ENCODE peak calls at places on chromosomes 13 and 19, in seven cellular contexts. V is H1, Y is HCT116, L is GM12878, H is HepG2, T is SK-N-SH, E is K562. P is an unnamed sample.
A peak's percentile ranks its signal among the peaks of the same experiment; 100 is the strongest.

GRCh38 chr13:71775946-71776345 is 91.1 kb downstream of the DACH1 start:
- DNase-seq in V (no peak), Y (no peak), L (no peak), H (no peak), T (no peak), E (no peak), P (no peak)

GRCh38 chr13:49499889-49500660 is 4.3 kb downstream of the PHF11 start:
- DNase-seq in V (no peak), Y (no peak), L (no peak), H (no peak), T (no peak), E (no peak), P (no peak)

GRCh38 chr13:50512602-50513527 is 330.6 kb downstream of the DLEU7 start:
- DNase-seq in V (no peak), Y (no peak), L (no peak), H (peak; percentile 47), T (no peak), E (peak; percentile 25), P (no peak)

GRCh38 chr19:36008336-36008978 is at the start of gene SYNE4:
- DNase-seq in V (peak; percentile 81), Y (peak; percentile 75), L (no peak), H (peak; percentile 77), T (no peak), E (no peak), P (peak; percentile 92)

GRCh38 chr13:99004931-99005330 is 27.1 kb upstream of the DOCK9 start:
- DNase-seq in V (no peak), Y (no peak), L (no peak), H (no peak), T (no peak), E (no peak), P (no peak)

GRCh38 chr19:38543807-38544568 is 73.8 kb downstream of the MAP4K1 start:
- DNase-seq in V (no peak), Y (peak; percentile 87), L (peak; percentile 64), H (peak; percentile 79), T (peak; percentile 93), E (peak; percentile 98), P (peak; percentile 54)

GRCh38 chr19:6577410-6578125 is 13.4 kb downstream of the CD70 start:
- DNase-seq in V (no peak), Y (no peak), L (peak; percentile 96), H (no peak), T (no peak), E (peak; percentile 36), P (no peak)

GRCh38 chr19:5103061-5103701 is 134.3 kb downstream of the KDM4B start:
- DNase-seq in V (no peak), Y (no peak), L (no peak), H (no peak), T (peak; percentile 94), E (no peak), P (no peak)

GRCh38 chr19:17389957-17390664 is 3.9 kb downstream of the CCDC194 start:
- DNase-seq in V (no peak), Y (no peak), L (no peak), H (no peak), T (no peak), E (peak; percentile 31), P (no peak)

GRCh38 chr13:21735621-21736401 is 64.9 kb downstream of the FGF9 start:
- DNase-seq in V (no peak), Y (no peak), L (no peak), H (no peak), T (no peak), E (no peak), P (no peak)

GRCh38 chr13:47798906-47799305 is 202.2 kb downstream of the SUCLA2 start:
- DNase-seq in V (no peak), Y (no peak), L (no peak), H (peak; percentile 8), T (no peak), E (no peak), P (no peak)

GRCh38 chr13:106156468-106156867 is 379.0 kb downstream of the EFNB2 start:
- DNase-seq in V (no peak), Y (peak; percentile 78), L (no peak), H (no peak), T (no peak), E (no peak), P (no peak)

GRCh38 chr19:45103625-45104319 is 10.8 kb downstream of the PPP1R37 start:
- DNase-seq in V (no peak), Y (no peak), L (no peak), H (peak; percentile 73), T (no peak), E (no peak), P (no peak)

GRCh38 chr13:41842029-41842428 is 118.9 kb downstream of the VWA8 start:
- DNase-seq in V (no peak), Y (no peak), L (no peak), H (no peak), T (no peak), E (no peak), P (no peak)

GRCh38 chr19:7897289-7897688 is 6.4 kb upstream of the MAP2K7 start:
- DNase-seq in V (no peak), Y (no peak), L (no peak), H (peak; percentile 86), T (no peak), E (no peak), P (no peak)

GRCh38 chr19:6325614-6326013 is 7.8 kb downstream of the ACER1 start:
- DNase-seq in V (no peak), Y (no peak), L (no peak), H (no peak), T (no peak), E (no peak), P (no peak)

DNA sequence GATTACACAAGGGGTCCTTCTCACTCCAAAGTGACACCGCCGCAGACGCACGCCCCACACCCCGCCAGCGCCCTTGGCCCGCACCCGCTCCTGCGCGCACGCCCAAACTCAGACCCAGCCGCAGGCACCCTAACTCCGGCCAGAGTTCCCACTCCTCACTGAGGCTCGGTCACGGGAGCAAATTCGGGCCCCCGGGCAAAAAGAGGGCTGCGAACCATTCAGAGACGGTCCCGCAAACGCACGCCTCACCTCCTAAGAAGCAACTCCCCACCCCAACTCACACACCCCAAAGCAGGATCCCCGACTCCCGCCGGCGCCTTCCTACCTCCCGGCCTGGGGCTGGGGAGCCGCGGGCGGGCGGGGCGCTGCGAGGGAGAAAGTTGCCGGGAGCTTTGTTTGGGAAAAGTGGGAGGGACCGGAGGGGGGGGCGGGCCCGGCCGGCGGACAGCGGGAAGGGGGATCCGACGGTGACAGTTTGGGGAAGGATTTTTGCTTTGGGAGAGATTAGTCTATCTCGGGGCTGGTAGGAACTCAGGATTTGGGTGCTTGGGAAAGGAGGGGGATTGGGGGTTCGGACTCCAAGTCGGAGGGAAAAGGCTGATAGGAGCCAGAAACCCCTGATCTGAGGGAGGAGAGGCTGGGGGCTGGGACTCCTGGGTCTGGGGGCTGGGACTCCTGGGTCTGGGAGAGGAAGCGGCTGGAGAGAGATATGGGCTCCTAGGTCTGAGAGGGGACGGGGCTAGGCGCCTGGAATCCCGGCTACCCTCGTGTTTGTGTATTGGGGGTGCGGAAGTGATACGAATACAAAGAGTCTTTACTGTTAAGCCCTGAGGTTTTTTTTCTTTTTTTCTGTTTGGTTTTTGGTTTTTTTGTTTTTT is at the start of gene TEAD2:
- DNase-seq in V (peak; percentile 79), Y (no peak), L (no peak), H (peak; percentile 32), T (peak; percentile 69), E (peak; percentile 50), P (peak; percentile 52)
- TF ChIP-seq JUND in V (no peak), Y (no peak), L (no peak), H (no peak), T (no peak), E (no peak), P (no peak)

DNA sequence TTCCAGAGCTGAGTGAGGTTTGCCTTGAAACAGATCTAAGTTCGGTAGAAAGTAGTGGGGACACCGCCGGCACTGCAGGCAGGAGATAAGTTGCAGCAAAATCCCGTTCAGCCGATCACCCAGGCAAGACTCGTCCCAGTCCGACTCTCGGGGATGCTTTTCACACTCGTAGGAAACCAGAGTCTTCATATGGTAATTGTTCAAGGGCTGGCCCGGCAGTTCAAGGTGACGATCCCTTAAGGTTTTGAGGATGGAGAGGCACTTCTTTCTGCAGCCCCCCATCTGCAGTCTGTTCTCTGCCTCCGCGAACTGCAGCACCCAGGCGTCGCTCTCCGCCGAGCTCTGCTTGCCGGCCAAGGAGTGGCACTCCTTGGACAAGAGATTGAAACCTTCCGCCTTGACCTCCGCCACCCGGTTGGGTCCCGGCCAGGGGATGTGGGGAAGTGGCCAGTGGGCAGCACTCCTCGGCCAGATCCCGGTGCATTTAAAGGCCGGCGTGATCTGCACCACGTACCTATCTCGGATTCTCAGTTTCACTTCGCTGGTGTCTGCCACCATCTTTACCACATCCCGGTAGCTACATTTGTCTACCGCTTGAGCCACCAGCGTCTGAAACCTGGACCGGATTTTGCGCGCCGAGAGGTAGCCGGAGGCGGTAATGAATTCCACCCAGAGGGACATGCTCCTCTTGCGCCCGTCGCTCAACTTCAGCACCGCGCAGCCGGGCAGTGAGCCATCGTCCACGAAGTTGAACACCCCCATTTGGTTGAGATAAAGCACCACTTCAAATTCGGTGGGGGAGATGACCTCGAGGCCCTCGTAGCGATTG is 1.1 kb downstream of the MAB21L1 start:
- DNase-seq in V (peak; percentile 71), Y (no peak), L (no peak), H (no peak), T (peak; percentile 32), E (no peak), P (no peak)
- TF ChIP-seq JUND in V (no peak), Y (no peak), L (no peak), H (no peak), T (no peak), E (no peak), P (no peak)

GRCh38 chr19:34639491-34640085 is 37.4 kb downstream of the SCGB2B2 start:
- DNase-seq in V (peak; percentile 58), Y (peak; percentile 53), L (peak; percentile 13), H (peak; percentile 82), T (peak; percentile 43), E (peak; percentile 39), P (peak; percentile 82)
- TF ChIP-seq JUND in V (no peak), Y (no peak), L (no peak), H (no peak), T (no peak), E (no peak), P (no peak)

GRCh38 chr19:2617393-2618165 is 84.9 kb downstream of the GNG7 start:
- DNase-seq in V (no peak), Y (no peak), L (no peak), H (no peak), T (no peak), E (no peak), P (no peak)

GRCh38 chr19:2616741-2617392 is 85.6 kb downstream of the GNG7 start:
- DNase-seq in V (no peak), Y (no peak), L (no peak), H (peak; percentile 35), T (no peak), E (no peak), P (no peak)

GRCh38 chr19:2619076-2619475 is 83.4 kb downstream of the GNG7 start:
- DNase-seq in V (no peak), Y (no peak), L (no peak), H (no peak), T (no peak), E (no peak), P (no peak)

GRCh38 chr19:2615782-2616181 is 86.7 kb downstream of the GNG7 start:
- DNase-seq in V (no peak), Y (no peak), L (no peak), H (no peak), T (no peak), E (no peak), P (no peak)

DNA sequence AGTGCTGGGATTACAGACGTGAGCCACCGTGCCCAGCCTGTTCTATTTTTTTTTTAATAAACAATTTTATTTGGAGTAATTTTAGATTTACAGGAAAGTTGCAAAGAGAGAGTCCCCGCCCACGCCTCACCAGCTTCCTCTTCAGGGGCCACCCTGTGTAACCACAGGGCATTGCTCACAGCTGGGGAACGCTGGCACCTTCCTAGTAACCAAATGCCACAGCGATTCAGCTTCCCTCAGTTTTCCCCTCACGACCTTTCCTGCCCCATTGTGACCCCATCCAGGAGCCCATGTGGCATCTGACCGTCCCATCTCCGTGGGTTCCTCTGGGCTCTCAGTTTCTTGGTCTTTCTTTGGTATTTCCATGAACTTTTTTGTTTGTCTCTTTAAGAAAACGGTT is 83.9 kb downstream of the GNG7 start:
- DNase-seq in V (no peak), Y (peak; percentile 62), L (no peak), H (no peak), T (no peak), E (no peak), P (no peak)
- TF ChIP-seq JUND in V (no peak), Y (no peak), L (no peak), H (no peak), T (no peak), E (no peak), P (no peak)